ENCODE peak calls at places on chromosome 5, in six cellular contexts. R, H, P, K, L and S are unnamed samples.

GRCh38 chr5:85000671-85001070 is 616.0 kb upstream of the EDIL3 start:
- DNase-seq in R (no peak), H (no peak), P (peak; percentile 1), K (no peak), L (no peak), S (no peak)

GRCh38 chr5:170892201-170892600 is 30.4 kb downstream of the RANBP17 start:
- DNase-seq in R (no peak), H (no peak), P (peak; percentile 25), K (no peak), L (no peak), S (peak; percentile 17)

GRCh38 chr5:132734687-132735086 is 2.7 kb downstream of the KIF3A start:
- DNase-seq in R (no peak), H (no peak), P (no peak), K (no peak), L (no peak), S (no peak)

GRCh38 chr5:106094128-106094726 is 1576.5 kb downstream of the EFNA5 start:
- DNase-seq in R (no peak), H (no peak), P (peak; percentile 29), K (peak; percentile 92), L (peak; percentile 86), S (peak; percentile 1)

GRCh38 chr5:38650540-38651275 is 94.3 kb upstream of the LIFR start:
- DNase-seq in R (no peak), H (no peak), P (peak; percentile 32), K (peak; percentile 27), L (no peak), S (no peak)

GRCh38 chr5:122915717-122916399 is 70.4 kb downstream of the SNX24 start:
- DNase-seq in R (no peak), H (no peak), P (no peak), K (no peak), L (no peak), S (no peak)

GRCh38 chr5:132782101-132782500 is 5.1 kb upstream of the SEPTIN8 start:
- DNase-seq in R (no peak), H (no peak), P (peak; percentile 42), K (peak; percentile 20), L (peak; percentile 23), S (peak; percentile 48)

GRCh38 chr5:15683332-15683731 is 183.4 kb downstream of the FBXL7 start:
- DNase-seq in R (peak; percentile 23), H (no peak), P (peak; percentile 67), K (no peak), L (no peak), S (no peak)

GRCh38 chr5:51960617-51961115 is 577.4 kb downstream of the ISL1 start:
- DNase-seq in R (no peak), H (no peak), P (peak; percentile 5), K (peak; percentile 17), L (no peak), S (no peak)

GRCh38 chr5:158744226-158744625 is 355.5 kb downstream of the EBF1 start:
- DNase-seq in R (no peak), H (no peak), P (no peak), K (no peak), L (no peak), S (no peak)

GRCh38 chr5:158744680-158745079 is 355.0 kb downstream of the EBF1 start:
- DNase-seq in R (no peak), H (no peak), P (no peak), K (no peak), L (no peak), S (no peak)

GRCh38 chr5:158739941-158740340 is 359.8 kb downstream of the EBF1 start:
- DNase-seq in R (no peak), H (peak; percentile 68), P (peak; percentile 68), K (no peak), L (no peak), S (no peak)

GRCh38 chr5:158740358-158740757 is 359.4 kb downstream of the EBF1 start:
- DNase-seq in R (no peak), H (no peak), P (no peak), K (no peak), L (no peak), S (no peak)

GRCh38 chr5:158741296-158741695 is 358.4 kb downstream of the EBF1 start:
- DNase-seq in R (no peak), H (no peak), P (no peak), K (no peak), L (no peak), S (no peak)
- TF ChIP-seq CTCF in R (no peak), H (no peak), P (no peak), K (no peak), L (no peak), S (no peak)

DNA sequence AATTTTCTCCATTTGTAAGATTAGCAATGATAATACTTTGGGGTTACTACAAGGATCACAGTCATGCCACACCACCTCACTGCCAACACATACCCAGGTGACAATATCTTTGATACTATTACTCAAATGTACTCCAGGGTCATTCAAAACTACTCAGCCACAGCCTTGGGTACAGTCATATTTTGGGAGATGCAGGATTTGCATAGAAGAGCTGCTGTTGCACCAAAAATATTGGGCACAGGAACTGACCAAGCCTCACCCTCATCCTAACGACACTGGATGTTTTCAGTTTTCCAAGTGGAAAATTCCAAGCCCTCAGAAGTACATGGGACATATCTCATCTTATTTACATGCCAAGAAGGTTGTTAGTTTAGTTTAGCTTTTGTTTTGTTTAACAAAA is 120.9 kb upstream of the C6 start:
- DNase-seq in R (no peak), H (no peak), P (no peak), K (no peak), L (no peak), S (no peak)
- H3K4me3 ChIP-seq in R (no peak overlapping the region), H (no peak overlapping the region), P (no peak overlapping the region), K (no peak overlapping the region), L (no peak overlapping the region), S (no peak overlapping the region)

DNA sequence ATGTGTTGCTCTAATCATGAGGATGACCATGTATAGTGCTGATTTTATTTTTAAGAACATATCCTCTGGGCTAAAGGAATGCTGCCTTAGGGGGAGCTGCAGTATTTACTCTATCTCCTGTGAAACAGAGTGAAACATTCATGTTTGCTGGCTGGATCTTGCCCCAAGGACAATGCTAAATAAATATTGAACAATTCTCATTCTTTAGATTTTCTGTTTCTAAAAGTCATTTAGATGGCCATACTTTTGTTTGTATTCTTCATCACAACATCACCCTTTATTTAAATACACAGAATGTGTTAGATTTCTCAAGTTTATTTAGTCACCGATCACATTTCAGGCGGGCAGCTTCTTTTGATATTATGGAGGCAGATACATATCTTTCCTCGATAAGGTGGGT is 103.3 kb downstream of the ARHGEF28 start:
- DNase-seq in R (no peak), H (no peak), P (no peak), K (no peak), L (no peak), S (no peak)
- TF ChIP-seq CTCF in R (no peak), H (no peak), P (no peak), K (no peak), L (no peak), S (no peak)

DNA sequence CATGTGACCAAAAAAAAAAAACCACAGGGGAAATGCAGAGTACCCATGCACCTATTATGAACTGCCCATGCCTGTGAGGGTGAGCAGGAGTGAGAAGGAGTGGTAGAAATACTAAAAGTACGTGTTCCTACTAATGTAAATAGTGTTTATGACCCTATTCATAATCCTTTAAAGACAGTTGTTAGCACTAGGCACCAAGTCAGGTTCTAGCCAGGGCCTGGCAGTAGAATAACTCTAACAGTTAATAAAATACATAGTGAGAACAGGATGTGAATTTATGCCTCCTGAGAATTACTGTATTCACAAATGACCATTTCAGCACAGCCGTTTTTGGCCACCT is 103.2 kb upstream of the TARS1 start:
- DNase-seq in R (no peak), H (no peak), P (no peak), K (no peak), L (no peak), S (no peak)
- H3K4me3 ChIP-seq in R (no peak overlapping the region), H (no peak overlapping the region), P (no peak overlapping the region), K (no peak overlapping the region), L (no peak overlapping the region), S (no peak overlapping the region)

GRCh38 chr5:167582263-167582662 is 709.2 kb upstream of the WWC1 start:
- DNase-seq in R (no peak), H (no peak), P (peak; percentile 47), K (peak; percentile 10), L (no peak), S (no peak)
- TF ChIP-seq CTCF in R (no peak), H (no peak), P (no peak), K (peak; percentile 29), L (peak; percentile 87), S (peak; percentile 33)

GRCh38 chr5:172760136-172760535 is 10.9 kb downstream of the DUSP1 start:
- DNase-seq in R (no peak), H (no peak), P (no peak), K (no peak), L (no peak), S (no peak)

GRCh38 chr5:172758836-172759149 is 12.2 kb downstream of the DUSP1 start:
- DNase-seq in R (no peak), H (no peak), P (no peak), K (no peak), L (no peak), S (no peak)

GRCh38 chr5:172757394-172758010 is 13.5 kb downstream of the DUSP1 start:
- DNase-seq in R (no peak), H (no peak), P (no peak), K (no peak), L (peak; percentile 51), S (no peak)

GRCh38 chr5:172756764-172757393 is 14.1 kb downstream of the DUSP1 start:
- DNase-seq in R (no peak), H (no peak), P (no peak), K (no peak), L (peak; percentile 41), S (no peak)

DNA sequence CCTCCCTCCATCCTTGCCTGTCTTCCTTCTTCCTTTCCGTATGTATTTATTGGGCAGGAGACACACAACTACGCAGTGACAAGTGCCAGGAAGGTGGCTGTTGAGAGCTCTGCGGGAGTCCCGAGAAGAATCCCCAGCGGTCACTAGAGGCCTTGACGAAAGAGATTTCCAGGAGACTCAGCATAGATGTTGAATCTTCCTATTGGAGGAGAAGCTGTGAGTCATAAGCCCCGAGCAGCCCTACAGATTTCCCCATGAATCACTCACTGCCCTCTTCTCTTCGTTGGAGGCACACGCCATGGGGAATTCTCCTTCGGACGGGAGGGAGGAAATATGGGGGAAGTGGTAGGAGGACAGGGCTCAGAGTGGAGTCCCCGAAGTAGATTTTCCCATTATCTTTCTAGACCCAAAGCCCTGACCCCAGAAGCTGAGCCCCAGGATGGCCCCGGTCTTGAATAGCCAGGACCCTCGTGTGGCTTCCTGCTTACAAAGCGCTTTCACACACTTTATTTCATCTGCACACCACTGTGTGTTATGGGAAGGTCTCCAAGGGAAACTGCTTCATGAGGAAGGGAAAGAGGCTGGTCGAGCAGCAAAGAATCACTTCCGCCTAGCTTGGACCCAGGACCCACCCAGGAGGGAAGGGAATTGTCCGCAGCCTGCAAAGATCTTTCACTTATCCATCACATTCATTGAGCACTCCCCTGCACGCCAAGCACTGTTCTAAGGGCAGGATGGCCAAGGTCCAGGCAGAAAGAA is 12.7 kb downstream of the DUSP1 start:
- DNase-seq in R (no peak), H (peak; percentile 29), P (peak; percentile 97), K (peak; percentile 60), L (peak; percentile 66), S (peak; percentile 91)
- H3K4me3 ChIP-seq in R (no peak overlapping the region), H (no peak overlapping the region), P (no peak overlapping the region), K (no peak overlapping the region), L (no peak overlapping the region), S (no peak overlapping the region)

GRCh38 chr5:174903333-174903732 is 179.0 kb downstream of the MSX2 start:
- DNase-seq in R (no peak), H (no peak), P (no peak), K (no peak), L (no peak), S (no peak)
- TF ChIP-seq CTCF in R (no peak), H (no peak), P (no peak), K (no peak), L (no peak), S (no peak)